ENCODE peak calls at places on chromosomes 13 and 19, in nine cellular contexts. N is nephron progenitor cell; D is HCT116; O is anterior cingulate cortex; V is retina; B is thyroid gland; R is NT2/D1; F is stimulated activated CD8-positive, alpha-beta memory T cell treated with anti-CD3 and anti-CD28 coated beads, Interleukin-4, amount 100 ng/mL, for 1 hour; E is activated naive CD4-positive, alpha-beta T cell treated with anti-CD3 and anti-CD28 coated beads, Interleukin-2, amount 10 ng/mL, durations not matched to agents 7 days and 5 days. K is an unnamed sample.
A peak's percentile ranks its signal among the peaks of the same experiment; 100 is the strongest.

GRCh38 chr13:30105381-30105780 is 202.0 kb downstream of the KATNAL1 start:
- DNase-seq in O (no peak), D (no peak), N (no peak), B (peak; percentile 80), V (no peak), E (no peak), F (no peak), R (no peak), K (no peak)

GRCh38 chr19:17775991-17776803 is 18.7 kb upstream of the B3GNT3 start:
- DNase-seq in F (no peak), N (no peak), D (no peak), V (no peak), B (no peak), R (no peak), E (no peak), O (no peak), K (no peak)

GRCh38 chr19:8655340-8655709 is 24.9 kb downstream of the NFILZ start:
- DNase-seq in N (no peak), E (peak; percentile 58), B (no peak), F (peak; percentile 15), V (no peak), D (no peak), O (no peak), R (no peak), K (no peak)

GRCh38 chr19:41995959-41996797 is 2.1 kb upstream of the ATP1A3 start:
- DNase-seq in O (peak; percentile 11), F (no peak), D (no peak), R (no peak), V (peak; percentile 88), E (no peak), N (peak; percentile 44), B (no peak), K (peak; percentile 72)

GRCh38 chr13:44141213-44141724 is 232.4 kb upstream of the SERP2 start:
- DNase-seq in B (no peak), D (no peak), R (no peak), O (no peak), V (no peak), E (no peak), N (no peak), F (no peak), K (no peak)

GRCh38 chr19:56748443-56748842 is 76.9 kb upstream of the ZNF835 start:
- DNase-seq in N (no peak), E (no peak), O (no peak), D (no peak), F (no peak), R (no peak), V (peak; percentile 69), B (peak; percentile 14), K (no peak)

GRCh38 chr19:14555918-14556661 is 15.8 kb downstream of the NDUFB7 start:
- DNase-seq in N (no peak), B (no peak), F (no peak), D (no peak), R (no peak), E (no peak), O (no peak), V (no peak), K (no peak)

GRCh38 chr19:1373534-1374249 is 10.0 kb upstream of the NDUFS7 start:
- DNase-seq in R (no peak), F (no peak), B (peak; percentile 51), N (no peak), O (peak; percentile 46), V (no peak), E (no peak), D (no peak), K (no peak)

GRCh38 chr13:27080018-27080948 is 91.3 kb downstream of the USP12 start:
- DNase-seq in R (no peak), E (no peak), B (no peak), D (no peak), V (no peak), N (no peak), F (no peak), O (no peak), K (no peak)

GRCh38 chr19:18340237-18340989 is at the start of gene PGPEP1:
- DNase-seq in E (peak; percentile 67), D (no peak), F (peak; percentile 39), V (peak; percentile 69), N (peak; percentile 81), R (no peak), B (peak; percentile 64), O (peak; percentile 47), K (no peak)

GRCh38 chr19:1796395-1797142 is 15.5 kb downstream of the ATP8B3 start:
- DNase-seq in F (no peak), E (no peak), V (no peak), O (no peak), D (no peak), B (no peak), R (no peak), N (no peak), K (no peak)

GRCh38 chr13:65964672-65965071 is 1265.5 kb downstream of the PCDH9 start:
- DNase-seq in B (no peak), N (no peak), D (no peak), R (no peak), E (no peak), V (no peak), F (no peak), O (no peak), K (no peak)

GRCh38 chr19:30393729-30394480 is 21.7 kb downstream of the ZNF536 start:
- DNase-seq in O (no peak), D (no peak), N (no peak), V (no peak), F (no peak), E (no peak), B (no peak), R (no peak), K (no peak)

GRCh38 chr13:52600666-52601065 is 41.6 kb upstream of the HNRNPA1L2 start:
- DNase-seq in V (no peak), N (no peak), D (no peak), B (no peak), O (no peak), F (no peak), R (no peak), E (no peak), K (no peak)

GRCh38 chr13:73943965-73944233 is 190.3 kb downstream of the KLF12 start:
- DNase-seq in E (no peak), V (no peak), B (no peak), R (no peak), O (no peak), D (no peak), F (no peak), N (no peak), K (no peak)

GRCh38 chr19:29111581-29111980 is 101.4 kb downstream of the UQCRFS1 start:
- DNase-seq in E (no peak), R (no peak), B (no peak), F (no peak), O (no peak), V (no peak), D (no peak), N (no peak), K (no peak)

GRCh38 chr19:1340681-1341469 is 42.8 kb upstream of the NDUFS7 start:
- DNase-seq in F (no peak), V (no peak), B (no peak), R (no peak), N (no peak), O (no peak), D (no peak), E (no peak), K (no peak)

GRCh38 chr13:42392706-42393572 is 121.0 kb downstream of the AKAP11 start:
- DNase-seq in D (no peak), V (no peak), E (peak; percentile 51), N (no peak), R (no peak), F (no peak), B (no peak), O (no peak), K (no peak)

GRCh38 chr13:30787747-30788535 is 52.6 kb downstream of the ALOX5AP start:
- DNase-seq in V (peak; percentile 36), F (no peak), D (no peak), N (no peak), O (no peak), E (no peak), B (no peak), R (no peak), K (no peak)

GRCh38 chr13:77390391-77390790 is 63.5 kb upstream of the MYCBP2 start:
- DNase-seq in V (no peak), O (no peak), N (no peak), D (no peak), R (no peak), B (no peak), E (no peak), F (no peak), K (no peak)

GRCh38 chr19:29893606-29894284 is 48.3 kb upstream of the URI1 start:
- DNase-seq in E (no peak), D (no peak), B (no peak), F (no peak), V (no peak), O (no peak), N (no peak), R (no peak), K (no peak)

GRCh38 chr19:12757544-12758274 is 6.1 kb downstream of the BEST2 start:
- DNase-seq in D (peak; percentile 52), B (peak; percentile 67), O (peak; percentile 41), R (peak; percentile 60), N (peak; percentile 87), E (peak; percentile 76), V (peak; percentile 96), F (peak; percentile 30), K (peak; percentile 50)

GRCh38 chr19:9342610-9343304 is 18.8 kb downstream of the ZNF559 start:
- DNase-seq in R (no peak), N (no peak), D (no peak), F (no peak), B (no peak), E (no peak), O (no peak), V (peak; percentile 2), K (no peak)

GRCh38 chr19:58325623-58326022 is 1.2 kb upstream of the ZSCAN22 start:
- DNase-seq in E (no peak), F (no peak), R (no peak), D (no peak), B (no peak), O (no peak), V (no peak), N (no peak), K (no peak)

GRCh38 chr13:79776538-79776937 is 295.6 kb downstream of the NDFIP2 start:
- DNase-seq in D (no peak), N (no peak), O (no peak), F (no peak), R (no peak), V (no peak), B (no peak), E (no peak), K (no peak)

GRCh38 chr19:472005-472858 is 11.4 kb upstream of the SHC2 start:
- DNase-seq in N (no peak), D (no peak), R (no peak), O (no peak), F (no peak), B (no peak), E (no peak), V (no peak), K (no peak)